ENCODE peak calls at places on chromosomes 6 and 20, in eight cellular contexts. One of them, this sample, is unnamed. For H3K9me3, the result is how much of the 10 kb centered on the place peaks cover.

GRCh38 chr20:47927385-47927851 is 142.1 kb upstream of the SULF2 start:
- DNase-seq in RWPE2: peak
- DNase-seq in adrenal gland: no peak
- DNase-seq in stomach: no peak
- DNase-seq in cardiac muscle cell: no peak
- DNase-seq in left ventricle myocardium inferior: no peak
- DNase-seq in upper lobe of right lung: no peak
- DNase-seq in right atrium auricular region: no peak
- DNase-seq in this sample: no peak

GRCh38 chr6:34248198-34248726 is 544 bp downstream of the SMIM29 start:
- DNase-seq in RWPE2: no peak
- DNase-seq in adrenal gland: peak
- DNase-seq in stomach: peak
- DNase-seq in cardiac muscle cell: no peak
- DNase-seq in left ventricle myocardium inferior: peak
- DNase-seq in upper lobe of right lung: peak
- DNase-seq in right atrium auricular region: peak
- DNase-seq in this sample: peak

GRCh38 chr20:10672579-10673127 is 1.1 kb downstream of the JAG1 start:
- DNase-seq in RWPE2: peak
- DNase-seq in adrenal gland: peak
- DNase-seq in stomach: peak
- DNase-seq in cardiac muscle cell: peak
- DNase-seq in left ventricle myocardium inferior: peak
- DNase-seq in upper lobe of right lung: peak
- DNase-seq in right atrium auricular region: peak
- DNase-seq in this sample: peak

GRCh38 chr6:157804448-157805327 is 18.4 kb upstream of the SNX9 start:
- DNase-seq in RWPE2: no peak
- DNase-seq in adrenal gland: no peak
- DNase-seq in stomach: no peak
- DNase-seq in cardiac muscle cell: no peak
- DNase-seq in left ventricle myocardium inferior: no peak
- DNase-seq in upper lobe of right lung: no peak
- DNase-seq in right atrium auricular region: no peak
- DNase-seq in this sample: no peak

GRCh38 chr6:136582702-136583471 is 32.7 kb upstream of the MAP7 start:
- DNase-seq in RWPE2: no peak
- DNase-seq in adrenal gland: no peak
- DNase-seq in stomach: no peak
- DNase-seq in cardiac muscle cell: peak
- DNase-seq in left ventricle myocardium inferior: no peak
- DNase-seq in upper lobe of right lung: no peak
- DNase-seq in right atrium auricular region: no peak
- DNase-seq in this sample: no peak

GRCh38 chr6:38776515-38776914 is 61.4 kb downstream of the DNAH8 start:
- DNase-seq in RWPE2: no peak
- DNase-seq in adrenal gland: no peak
- DNase-seq in stomach: no peak
- DNase-seq in cardiac muscle cell: no peak
- DNase-seq in left ventricle myocardium inferior: no peak
- DNase-seq in upper lobe of right lung: no peak
- DNase-seq in right atrium auricular region: no peak
- DNase-seq in this sample: no peak

GRCh38 chr20:61608275-61609085 is 356.4 kb downstream of the CDH4 start:
- DNase-seq in RWPE2: no peak
- DNase-seq in adrenal gland: no peak
- DNase-seq in stomach: no peak
- DNase-seq in cardiac muscle cell: peak
- DNase-seq in left ventricle myocardium inferior: no peak
- DNase-seq in upper lobe of right lung: no peak
- DNase-seq in right atrium auricular region: no peak
- DNase-seq in this sample: no peak

GRCh38 chr6:50978631-50979030 is 160.0 kb downstream of the TFAP2B start:
- DNase-seq in RWPE2: no peak
- DNase-seq in adrenal gland: no peak
- DNase-seq in stomach: no peak
- DNase-seq in cardiac muscle cell: no peak
- DNase-seq in left ventricle myocardium inferior: no peak
- DNase-seq in upper lobe of right lung: no peak
- DNase-seq in right atrium auricular region: no peak
- DNase-seq in this sample: no peak

GRCh38 chr6:107443066-107443903 is 16.1 kb downstream of the PDSS2 start:
- DNase-seq in RWPE2: no peak
- DNase-seq in adrenal gland: no peak
- DNase-seq in stomach: no peak
- DNase-seq in cardiac muscle cell: no peak
- DNase-seq in left ventricle myocardium inferior: no peak
- DNase-seq in upper lobe of right lung: no peak
- DNase-seq in right atrium auricular region: no peak
- DNase-seq in this sample: no peak

GRCh38 chr6:39005774-39006173 is 42.8 kb upstream of the GLP1R start:
- DNase-seq in RWPE2: no peak
- DNase-seq in adrenal gland: no peak
- DNase-seq in stomach: peak
- DNase-seq in cardiac muscle cell: no peak
- DNase-seq in left ventricle myocardium inferior: no peak
- DNase-seq in upper lobe of right lung: no peak
- DNase-seq in right atrium auricular region: no peak
- DNase-seq in this sample: no peak

GRCh38 chr6:116229287-116229913 is 24.5 kb downstream of the TSPYL4 start:
- DNase-seq in RWPE2: no peak
- DNase-seq in adrenal gland: peak
- DNase-seq in stomach: peak
- DNase-seq in cardiac muscle cell: peak
- DNase-seq in left ventricle myocardium inferior: peak
- DNase-seq in upper lobe of right lung: no peak
- DNase-seq in right atrium auricular region: peak
- DNase-seq in this sample: no peak

GRCh38 chr6:156953478-156954146 is 176.4 kb downstream of the ARID1B start:
- DNase-seq in RWPE2: no peak
- DNase-seq in adrenal gland: peak
- DNase-seq in stomach: no peak
- DNase-seq in cardiac muscle cell: peak
- DNase-seq in left ventricle myocardium inferior: no peak
- DNase-seq in upper lobe of right lung: no peak
- DNase-seq in right atrium auricular region: no peak
- DNase-seq in this sample: no peak

GRCh38 chr6:21595265-21595950 is 1.9 kb downstream of the SOX4 start:
- DNase-seq in RWPE2: no peak
- DNase-seq in adrenal gland: peak
- DNase-seq in stomach: peak
- DNase-seq in cardiac muscle cell: peak
- DNase-seq in left ventricle myocardium inferior: peak
- DNase-seq in upper lobe of right lung: peak
- DNase-seq in right atrium auricular region: no peak
- DNase-seq in this sample: peak

GRCh38 chr20:37246736-37247135 is 14.9 kb downstream of the GHRH start:
- DNase-seq in RWPE2: no peak
- DNase-seq in adrenal gland: no peak
- DNase-seq in stomach: no peak
- DNase-seq in cardiac muscle cell: no peak
- DNase-seq in left ventricle myocardium inferior: no peak
- DNase-seq in upper lobe of right lung: no peak
- DNase-seq in right atrium auricular region: no peak
- DNase-seq in this sample: no peak

GRCh38 chr20:6814945-6815344 is 47.5 kb downstream of the BMP2 start:
- DNase-seq in RWPE2: no peak
- DNase-seq in adrenal gland: no peak
- DNase-seq in stomach: no peak
- DNase-seq in cardiac muscle cell: no peak
- DNase-seq in left ventricle myocardium inferior: no peak
- DNase-seq in upper lobe of right lung: no peak
- DNase-seq in right atrium auricular region: no peak
- DNase-seq in this sample: no peak

GRCh38 chr6:83615025-83615999 is 93.6 kb downstream of the SNAP91 start:
- DNase-seq in RWPE2: no peak
- DNase-seq in adrenal gland: no peak
- DNase-seq in stomach: no peak
- DNase-seq in cardiac muscle cell: peak
- DNase-seq in left ventricle myocardium inferior: no peak
- DNase-seq in upper lobe of right lung: no peak
- DNase-seq in right atrium auricular region: no peak
- DNase-seq in this sample: peak

GRCh38 chr6:80767808-80768207 is 661.3 kb downstream of the BCKDHB start:
- DNase-seq in RWPE2: no peak
- DNase-seq in adrenal gland: peak
- DNase-seq in stomach: no peak
- DNase-seq in cardiac muscle cell: peak
- DNase-seq in left ventricle myocardium inferior: peak
- DNase-seq in upper lobe of right lung: no peak
- DNase-seq in right atrium auricular region: peak
- DNase-seq in this sample: no peak

DNA sequence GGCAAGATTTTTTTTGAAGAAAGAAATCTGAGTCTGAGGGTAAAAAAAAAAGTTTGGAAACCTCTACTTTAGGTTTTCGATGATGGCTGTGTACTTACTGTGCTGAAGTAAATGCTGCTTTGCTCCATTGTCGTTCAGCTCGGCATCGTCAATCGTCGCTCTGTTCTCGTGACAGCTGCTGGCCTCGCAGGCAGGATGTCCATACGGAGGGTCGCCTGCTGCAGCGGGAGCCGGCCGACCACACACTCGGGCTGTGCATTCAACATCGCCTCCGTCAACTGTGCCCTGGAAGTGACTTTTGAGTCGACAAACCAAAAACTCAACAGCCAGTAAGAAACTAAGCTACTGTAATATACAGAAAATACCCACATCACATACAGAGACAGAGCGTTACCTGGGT is 53.1 kb upstream of the SMOC2 start:
- DNase-seq in RWPE2: no peak
- DNase-seq in adrenal gland: no peak
- DNase-seq in stomach: no peak
- DNase-seq in cardiac muscle cell: no peak
- DNase-seq in left ventricle myocardium inferior: no peak
- DNase-seq in upper lobe of right lung: no peak
- DNase-seq in right atrium auricular region: no peak
- DNase-seq in this sample: peak
- H3K9me3 ChIP-seq in RWPE2: under half
- H3K9me3 ChIP-seq in adrenal gland: under half
- H3K9me3 ChIP-seq in stomach: under half
- H3K9me3 ChIP-seq in cardiac muscle cell: under half
- H3K9me3 ChIP-seq in left ventricle myocardium inferior: under half
- H3K9me3 ChIP-seq in upper lobe of right lung: under half
- H3K9me3 ChIP-seq in right atrium auricular region: under half
- H3K9me3 ChIP-seq in this sample: under half

GRCh38 chr6:12198851-12199250 is 91.3 kb upstream of the EDN1 start:
- DNase-seq in RWPE2: no peak
- DNase-seq in adrenal gland: no peak
- DNase-seq in stomach: no peak
- DNase-seq in cardiac muscle cell: no peak
- DNase-seq in left ventricle myocardium inferior: no peak
- DNase-seq in upper lobe of right lung: no peak
- DNase-seq in right atrium auricular region: no peak
- DNase-seq in this sample: no peak
- H3K27ac ChIP-seq in RWPE2: no peak
- H3K27ac ChIP-seq in adrenal gland: no peak
- H3K27ac ChIP-seq in stomach: no peak
- H3K27ac ChIP-seq in cardiac muscle cell: no peak
- H3K27ac ChIP-seq in left ventricle myocardium inferior: no peak
- H3K27ac ChIP-seq in upper lobe of right lung: no peak
- H3K27ac ChIP-seq in right atrium auricular region: no peak
- H3K27ac ChIP-seq in this sample: no peak

GRCh38 chr20:4942336-4942735 is 59.0 kb downstream of the SLC23A2 start:
- DNase-seq in RWPE2: no peak
- DNase-seq in adrenal gland: no peak
- DNase-seq in stomach: no peak
- DNase-seq in cardiac muscle cell: no peak
- DNase-seq in left ventricle myocardium inferior: no peak
- DNase-seq in upper lobe of right lung: no peak
- DNase-seq in right atrium auricular region: no peak
- DNase-seq in this sample: no peak
- H3K9me3 ChIP-seq in RWPE2: under half
- H3K9me3 ChIP-seq in adrenal gland: under half
- H3K9me3 ChIP-seq in stomach: under half
- H3K9me3 ChIP-seq in cardiac muscle cell: under half
- H3K9me3 ChIP-seq in left ventricle myocardium inferior: under half
- H3K9me3 ChIP-seq in upper lobe of right lung: under half
- H3K9me3 ChIP-seq in right atrium auricular region: under half
- H3K9me3 ChIP-seq in this sample: under half

GRCh38 chr6:79421001-79421411 is 116.2 kb downstream of the LCA5 start:
- DNase-seq in RWPE2: no peak
- DNase-seq in adrenal gland: no peak
- DNase-seq in stomach: no peak
- DNase-seq in cardiac muscle cell: peak
- DNase-seq in left ventricle myocardium inferior: no peak
- DNase-seq in upper lobe of right lung: no peak
- DNase-seq in right atrium auricular region: no peak
- DNase-seq in this sample: no peak

GRCh38 chr6:79422666-79423065 is 114.6 kb downstream of the LCA5 start:
- DNase-seq in RWPE2: no peak
- DNase-seq in adrenal gland: no peak
- DNase-seq in stomach: no peak
- DNase-seq in cardiac muscle cell: no peak
- DNase-seq in left ventricle myocardium inferior: no peak
- DNase-seq in upper lobe of right lung: no peak
- DNase-seq in right atrium auricular region: no peak
- DNase-seq in this sample: no peak

GRCh38 chr6:79423216-79423615 is 114.0 kb downstream of the LCA5 start:
- DNase-seq in RWPE2: no peak
- DNase-seq in adrenal gland: no peak
- DNase-seq in stomach: no peak
- DNase-seq in cardiac muscle cell: no peak
- DNase-seq in left ventricle myocardium inferior: no peak
- DNase-seq in upper lobe of right lung: no peak
- DNase-seq in right atrium auricular region: no peak
- DNase-seq in this sample: no peak

GRCh38 chr6:79420054-79420453 is 117.2 kb downstream of the LCA5 start:
- DNase-seq in RWPE2: no peak
- DNase-seq in adrenal gland: no peak
- DNase-seq in stomach: no peak
- DNase-seq in cardiac muscle cell: no peak
- DNase-seq in left ventricle myocardium inferior: no peak
- DNase-seq in upper lobe of right lung: no peak
- DNase-seq in right atrium auricular region: no peak
- DNase-seq in this sample: no peak

DNA sequence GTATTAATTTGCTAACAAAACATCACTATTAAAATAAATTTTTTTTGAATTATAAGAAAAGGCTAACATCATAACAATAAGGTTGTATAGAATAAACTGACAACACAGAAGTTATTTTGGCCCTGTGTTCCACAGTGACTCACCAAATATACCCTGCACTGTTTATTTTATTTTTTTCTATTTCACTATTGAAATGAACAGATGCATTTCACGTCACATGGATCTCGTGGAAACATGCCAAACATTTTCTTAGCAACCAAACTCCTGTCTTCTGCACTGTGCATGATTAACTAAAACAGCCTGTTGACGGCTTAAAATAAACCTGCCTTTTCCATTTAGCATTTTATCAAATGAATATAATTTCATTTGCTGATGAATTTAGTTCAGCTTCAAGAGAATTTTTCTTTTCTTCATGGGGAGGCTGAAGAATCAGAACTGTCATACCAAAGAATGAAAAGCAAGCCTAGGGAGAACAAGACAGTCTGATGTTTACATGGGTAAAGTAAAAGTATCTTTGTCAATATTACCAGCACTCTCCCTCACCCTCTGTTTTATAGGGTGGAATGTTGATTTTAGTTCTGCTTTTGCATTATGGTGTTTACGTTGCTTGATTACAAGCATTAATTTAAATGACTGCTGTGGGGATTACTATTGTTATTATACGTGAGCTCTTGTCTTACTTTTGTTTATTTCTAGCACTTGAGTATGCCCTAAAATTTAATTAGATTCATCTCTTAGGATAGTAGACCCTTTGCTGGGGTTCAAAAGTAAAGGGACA is 115.3 kb downstream of the LCA5 start:
- DNase-seq in RWPE2: no peak
- DNase-seq in adrenal gland: peak
- DNase-seq in stomach: no peak
- DNase-seq in cardiac muscle cell: peak
- DNase-seq in left ventricle myocardium inferior: no peak
- DNase-seq in upper lobe of right lung: no peak
- DNase-seq in right atrium auricular region: no peak
- DNase-seq in this sample: no peak
- H3K27ac ChIP-seq in RWPE2: peak
- H3K27ac ChIP-seq in adrenal gland: no peak
- H3K27ac ChIP-seq in stomach: no peak
- H3K27ac ChIP-seq in cardiac muscle cell: no peak
- H3K27ac ChIP-seq in left ventricle myocardium inferior: no peak
- H3K27ac ChIP-seq in upper lobe of right lung: no peak
- H3K27ac ChIP-seq in right atrium auricular region: no peak
- H3K27ac ChIP-seq in this sample: no peak